ENCODE peak calls at places on chromosomes 13 and 19, in ten cellular contexts. K is fibroblast of lung, Q is heart right ventricle, J is pancreas, C is AG04450, L is cardiac muscle cell, M is left ventricle myocardium inferior, B is prostate gland, P is lower lobe of right lung, W is tibial nerve. T is an unnamed sample.

GRCh38 chr19:54208784-54209057 is 8.1 kb downstream of the RPS9 start:
- DNase-seq in M (no peak), B (no peak), J (no peak), C (no peak), L (no peak), W (no peak), Q (no peak), K (peak; percentile 23), P (no peak), T (no peak)

GRCh38 chr13:46526763-46527162 is 26.2 kb upstream of the LRCH1 start:
- DNase-seq in M (no peak), J (no peak), L (no peak), P (no peak), Q (no peak), K (no peak), C (no peak), B (no peak), W (no peak), T (no peak)

GRCh38 chr19:54928299-54928698 is 19.0 kb downstream of the NLRP7 start:
- DNase-seq in K (peak; percentile 2), J (no peak), L (no peak), W (no peak), P (no peak), C (no peak), Q (no peak), B (no peak), M (no peak), T (no peak)

GRCh38 chr13:106498158-106498557 is 37.3 kb downstream of the EFNB2 start:
- DNase-seq in P (no peak), Q (no peak), W (no peak), J (no peak), K (no peak), B (no peak), L (no peak), C (no peak), M (no peak), T (no peak)

GRCh38 chr19:46660008-46660517 is 919 bp downstream of the DACT3 start:
- DNase-seq in J (no peak), K (no peak), P (no peak), B (no peak), L (peak; percentile 71), W (no peak), M (peak; percentile 22), Q (no peak), C (no peak), T (peak; percentile 85)

GRCh38 chr19:13100031-13100588 is 2.5 kb downstream of the LYL1 start:
- DNase-seq in L (no peak), M (no peak), C (no peak), K (no peak), W (no peak), J (no peak), Q (no peak), B (no peak), P (no peak), T (no peak)

GRCh38 chr19:46813570-46814358 is 25.4 kb upstream of the SLC1A5 start:
- DNase-seq in Q (peak; percentile 78), J (peak; percentile 81), L (no peak), M (peak; percentile 70), W (peak; percentile 83), P (peak; percentile 88), B (peak; percentile 85), K (peak; percentile 75), C (no peak), T (peak; percentile 92)

GRCh38 chr19:21580818-21581217 is 75.4 kb downstream of the ZNF429 start:
- DNase-seq in K (no peak), Q (no peak), M (no peak), B (no peak), C (no peak), P (no peak), J (no peak), L (no peak), W (no peak), T (no peak)

GRCh38 chr19:13181747-13182388 is 31.7 kb downstream of the IER2 start:
- DNase-seq in J (peak; percentile 63), Q (peak; percentile 77), P (peak; percentile 60), B (peak; percentile 78), M (peak; percentile 85), K (peak; percentile 61), W (no peak), L (peak; percentile 19), C (no peak), T (no peak)

GRCh38 chr13:60765700-60766411 is 368.8 kb downstream of the TDRD3 start:
- DNase-seq in M (no peak), C (no peak), P (no peak), W (no peak), Q (no peak), J (no peak), K (no peak), L (peak; percentile 53), B (peak; percentile 38), T (no peak)

GRCh38 chr13:33764716-33765115 is 53.2 kb upstream of the RFC3 start:
- DNase-seq in P (no peak), K (no peak), J (no peak), L (no peak), W (no peak), Q (no peak), B (no peak), M (no peak), C (no peak), T (no peak)

GRCh38 chr13:45292176-45292575 is 48.8 kb downstream of the TPT1 start:
- DNase-seq in B (no peak), P (no peak), K (no peak), M (no peak), W (no peak), J (no peak), C (no peak), Q (no peak), L (no peak), T (peak; percentile 22)

GRCh38 chr13:72864142-72865035 is 82.5 kb downstream of the PIBF1 start:
- DNase-seq in W (no peak), M (no peak), L (no peak), Q (no peak), B (no peak), J (no peak), K (peak; percentile 57), C (peak; percentile 15), P (no peak), T (no peak)

GRCh38 chr19:290539-291521 is at the start of gene PLPP2:
- DNase-seq in Q (no peak), B (peak; percentile 88), W (no peak), K (peak; percentile 23), P (peak; percentile 80), M (no peak), L (no peak), C (no peak), J (peak; percentile 80), T (no peak)

GRCh38 chr13:71864094-71864980 is 2.7 kb downstream of the DACH1 start:
- DNase-seq in C (no peak), J (peak; percentile 72), L (peak; percentile 42), K (peak; percentile 43), Q (peak; percentile 65), M (peak; percentile 56), B (peak; percentile 85), W (no peak), P (peak; percentile 66), T (no peak)

GRCh38 chr13:36918246-36919060 is 1.6 kb downstream of the SMAD9 start:
- DNase-seq in J (no peak), Q (no peak), M (no peak), K (peak; percentile 23), B (no peak), C (no peak), W (no peak), L (peak; percentile 44), P (no peak), T (no peak)

GRCh38 chr19:18894254-18895037 is 1.5 kb downstream of the CERS1 start:
- DNase-seq in J (no peak), Q (no peak), B (no peak), W (no peak), P (no peak), L (no peak), M (no peak), C (no peak), K (peak; percentile 55), T (no peak)

GRCh38 chr13:106503272-106503671 is 32.2 kb downstream of the EFNB2 start:
- DNase-seq in C (no peak), B (no peak), J (no peak), L (no peak), W (no peak), P (no peak), K (no peak), Q (no peak), M (no peak), T (no peak)

GRCh38 chr19:55590621-55591020 is 8.7 kb downstream of the FIZ1 start:
- DNase-seq in J (no peak), W (no peak), C (no peak), K (no peak), Q (no peak), B (no peak), P (no peak), L (no peak), M (no peak), T (no peak)

GRCh38 chr19:42219812-42220750 is at the start of gene ZNF526:
- DNase-seq in L (peak; percentile 98), W (peak; percentile 93), C (peak; percentile 94), J (peak; percentile 96), M (peak; percentile 97), K (peak; percentile 97), P (peak; percentile 98), B (peak; percentile 96), Q (peak; percentile 97), T (peak; percentile 98)
- H3K27ac ChIP-seq in L (peak within 1 kb of the TSS; percentile 81), W (peak within 1 kb of the TSS; percentile 90), C (peak within 1 kb of the TSS; percentile 80), J (peak within 1 kb of the TSS; percentile 80), M (peak within 1 kb of the TSS; percentile 89), K (peak within 1 kb of the TSS; percentile 89), P (peak within 1 kb of the TSS; percentile 73), B (peak within 1 kb of the TSS; percentile 90), Q (peak within 1 kb of the TSS; percentile 83), T (peak within 1 kb of the TSS; percentile 89)

DNA sequence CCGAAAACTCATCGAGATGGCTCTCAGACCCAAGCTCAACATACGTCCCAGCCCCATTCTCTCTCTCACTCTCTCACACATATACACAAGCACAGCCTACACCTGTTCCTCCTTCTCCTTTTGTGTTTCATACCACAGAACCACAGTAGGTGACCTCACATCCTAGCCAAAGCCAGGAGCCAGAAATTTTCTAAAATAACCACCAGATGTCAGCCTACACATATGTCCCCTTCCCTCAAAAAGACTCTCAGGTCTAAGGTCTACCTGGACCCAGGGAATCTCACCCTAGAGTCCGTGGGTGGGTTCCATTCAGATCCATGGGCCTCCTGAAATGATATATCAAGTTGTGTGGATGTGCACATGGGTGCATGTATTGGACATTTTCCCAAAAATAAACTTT is 104.2 kb upstream of the IPO5 start:
- DNase-seq in L (peak; percentile 19), P (no peak), Q (no peak), K (peak; percentile 37), C (peak; percentile 3), M (no peak), B (no peak), J (no peak), W (no peak), T (no peak)
- TF ChIP-seq CTCF in L (peak; percentile 41), P (no peak), Q (peak; percentile 33), K (peak; percentile 35), C (peak; percentile 53), M (peak; percentile 34), B (no peak), J (no peak), W (no peak), T (no peak)

GRCh38 chr13:73975767-73976166 is 158.4 kb downstream of the KLF12 start:
- DNase-seq in Q (no peak), B (no peak), W (no peak), L (no peak), K (no peak), M (no peak), P (no peak), J (no peak), C (no peak), T (no peak)
- H3K27ac ChIP-seq in Q (no peak overlapping the region), B (no peak overlapping the region), W (no peak overlapping the region), L (no peak overlapping the region), K (no peak overlapping the region), M (no peak overlapping the region), P (no peak overlapping the region), J (no peak overlapping the region), C (no peak overlapping the region), T (no peak overlapping the region)

GRCh38 chr13:101155920-101156319 is 260.4 kb downstream of the NALCN start:
- DNase-seq in W (no peak), C (no peak), Q (no peak), L (no peak), M (no peak), P (no peak), K (no peak), B (no peak), J (no peak), T (no peak)
- TF ChIP-seq CTCF in W (no peak), C (peak; percentile 54), Q (peak; percentile 25), L (peak; percentile 33), M (peak; percentile 42), P (peak; percentile 22), K (peak; percentile 43), B (no peak), J (no peak), T (no peak)

T was measured in coronary artery.